ENCODE peak calls at places on chromosomes 12 and 14, in five cellular contexts. M is cardiac muscle cell, U is tibial nerve, K is ovary, Y is neuronal stem cell. D is an unnamed sample.

GRCh38 chr14:36438883-36439282 is 81.1 kb downstream of the NKX2-1 start:
- DNase-seq in K (no peak), Y (no peak), U (no peak), M (no peak), D (no peak)

GRCh38 chr14:86481105-86481504 is 951.2 kb downstream of the FLRT2 start:
- DNase-seq in Y (no peak), M (peak; percentile 33), K (no peak), U (no peak), D (no peak)

GRCh38 chr12:93591137-93591868 is 18.8 kb downstream of the SOCS2 start:
- DNase-seq in Y (no peak), K (peak; percentile 41), U (peak; percentile 54), M (peak; percentile 85), D (no peak)

GRCh38 chr14:95993768-95994592 is 45.2 kb upstream of the C14orf132 start:
- DNase-seq in K (peak; percentile 11), U (no peak), Y (peak; percentile 73), M (peak; percentile 67), D (peak; percentile 12)

GRCh38 chr12:116687888-116688287 is 50.0 kb downstream of the SPRING1 start:
- DNase-seq in U (no peak), Y (no peak), M (peak; percentile 26), K (no peak), D (no peak)

GRCh38 chr14:72715910-72716268 is 178.0 kb downstream of the DPF3 start:
- DNase-seq in Y (no peak), U (no peak), K (peak; percentile 50), M (no peak), D (no peak)

GRCh38 chr14:102953100-102953499 is 30.6 kb downstream of the AMN start:
- DNase-seq in K (no peak), U (no peak), Y (no peak), M (no peak), D (no peak)

GRCh38 chr12:4288296-4289019 is 14.9 kb downstream of the CCND2 start:
- DNase-seq in U (no peak), M (no peak), K (no peak), Y (no peak), D (no peak)

GRCh38 chr12:46604684-46605083 is 221.1 kb downstream of the SLC38A4 start:
- DNase-seq in K (no peak), U (no peak), Y (no peak), M (no peak), D (no peak)

GRCh38 chr12:108565976-108566375 is 3.6 kb downstream of the ISCU start:
- DNase-seq in M (peak; percentile 76), U (no peak), K (peak; percentile 35), Y (no peak), D (peak; percentile 66)

GRCh38 chr12:122839907-122840554 is 4.8 kb downstream of the HIP1R start:
- DNase-seq in Y (no peak), U (no peak), M (no peak), K (no peak), D (no peak)

GRCh38 chr12:92573104-92573503 is 129.7 kb upstream of the PLEKHG7 start:
- DNase-seq in M (no peak), Y (no peak), U (no peak), K (no peak), D (no peak)

GRCh38 chr14:77290705-77291104 is 19.7 kb upstream of the NGB start:
- DNase-seq in M (no peak), Y (no peak), K (no peak), U (no peak), D (no peak)

GRCh38 chr12:14514154-14514842 is 53.4 kb downstream of the PLBD1 start:
- DNase-seq in Y (no peak), U (no peak), M (peak; percentile 62), K (no peak), D (no peak)

GRCh38 chr12:15231493-15231892 is 10.3 kb upstream of the RERG start:
- DNase-seq in M (no peak), K (no peak), U (no peak), Y (no peak), D (no peak)

GRCh38 chr12:22858849-22859569 is 234.0 kb downstream of the ETNK1 start:
- DNase-seq in M (peak; percentile 58), Y (no peak), K (no peak), U (no peak), D (no peak)

GRCh38 chr12:79737875-79738718 is 47.3 kb upstream of the PAWR start:
- DNase-seq in Y (peak; percentile 50), U (peak; percentile 48), M (peak; percentile 76), K (no peak), D (peak; percentile 27)

GRCh38 chr12:72872488-72872887 is 600.3 kb downstream of the TRHDE start:
- DNase-seq in M (no peak), K (no peak), U (no peak), Y (no peak), D (no peak)

GRCh38 chr12:3863756-3864155 is 9.4 kb downstream of the PARP11 start:
- DNase-seq in Y (no peak), M (no peak), K (no peak), U (no peak), D (no peak)

GRCh38 chr12:121781751-121782615 is 11.5 kb downstream of the RHOF start:
- DNase-seq in M (no peak), U (no peak), K (no peak), Y (no peak), D (no peak)

GRCh38 chr14:103400537-103400936 is 15.3 kb downstream of the MARK3 start:
- DNase-seq in M (no peak), U (no peak), Y (no peak), K (no peak), D (no peak)

GRCh38 chr14:63726499-63726898 is 1.4 kb downstream of the SGPP1 start:
- DNase-seq in Y (no peak), K (no peak), M (no peak), U (no peak), D (no peak)

GRCh38 chr12:87491089-87491488 is 538.1 kb downstream of the C12orf50 start:
- DNase-seq in Y (no peak), U (no peak), K (no peak), M (no peak), D (no peak)

GRCh38 chr14:78840898-78841297 is 670.7 kb downstream of the NRXN3 start:
- DNase-seq in M (no peak), Y (no peak), K (no peak), U (no peak), D (no peak)

GRCh38 chr14:34361504-34362011 is 100.5 kb downstream of the SPTSSA start:
- DNase-seq in M (peak; percentile 64), K (peak; percentile 11), Y (no peak), U (no peak), D (no peak)

GRCh38 chr12:102096855-102097254 is 23.1 kb downstream of the NUP37 start:
- DNase-seq in K (no peak), M (no peak), U (no peak), Y (no peak), D (no peak)

GRCh38 chr14:102192840-102193502 is 53.3 kb downstream of the WDR20 start:
- DNase-seq in K (no peak), M (no peak), Y (no peak), U (no peak), D (no peak)

GRCh38 chr12:101356794-101357193 is 50.8 kb downstream of the ARL1 start:
- DNase-seq in Y (no peak), M (no peak), U (no peak), K (no peak), D (no peak)

GRCh38 chr12:53159195-53159834 is 21.2 kb upstream of the ZNF740 start:
- DNase-seq in M (peak; percentile 86), Y (peak; percentile 74), U (peak; percentile 96), K (peak; percentile 67), D (peak; percentile 89)

GRCh38 chr12:46153267-46153872 is 115.5 kb downstream of the SLC38A1 start:
- DNase-seq in U (no peak), M (peak; percentile 62), Y (no peak), K (no peak), D (no peak)

GRCh38 chr12:64998327-64999156 is 122.6 kb downstream of the WIF1 start:
- DNase-seq in Y (no peak), U (no peak), M (peak; percentile 5), K (no peak), D (no peak)

GRCh38 chr14:31968107-31968810 is 108.8 kb upstream of the ARHGAP5 start:
- DNase-seq in U (no peak), M (peak; percentile 37), K (no peak), Y (no peak), D (no peak)
- H3K4me1 ChIP-seq in U (peaks cover 49% of the 10 kb centered on the region), M (peaks cover 8% of the 10 kb centered on the region), K (peaks cover 17% of the 10 kb centered on the region), Y (no peaks in the 10 kb centered on the region), D (no peaks in the 10 kb centered on the region)

DNA sequence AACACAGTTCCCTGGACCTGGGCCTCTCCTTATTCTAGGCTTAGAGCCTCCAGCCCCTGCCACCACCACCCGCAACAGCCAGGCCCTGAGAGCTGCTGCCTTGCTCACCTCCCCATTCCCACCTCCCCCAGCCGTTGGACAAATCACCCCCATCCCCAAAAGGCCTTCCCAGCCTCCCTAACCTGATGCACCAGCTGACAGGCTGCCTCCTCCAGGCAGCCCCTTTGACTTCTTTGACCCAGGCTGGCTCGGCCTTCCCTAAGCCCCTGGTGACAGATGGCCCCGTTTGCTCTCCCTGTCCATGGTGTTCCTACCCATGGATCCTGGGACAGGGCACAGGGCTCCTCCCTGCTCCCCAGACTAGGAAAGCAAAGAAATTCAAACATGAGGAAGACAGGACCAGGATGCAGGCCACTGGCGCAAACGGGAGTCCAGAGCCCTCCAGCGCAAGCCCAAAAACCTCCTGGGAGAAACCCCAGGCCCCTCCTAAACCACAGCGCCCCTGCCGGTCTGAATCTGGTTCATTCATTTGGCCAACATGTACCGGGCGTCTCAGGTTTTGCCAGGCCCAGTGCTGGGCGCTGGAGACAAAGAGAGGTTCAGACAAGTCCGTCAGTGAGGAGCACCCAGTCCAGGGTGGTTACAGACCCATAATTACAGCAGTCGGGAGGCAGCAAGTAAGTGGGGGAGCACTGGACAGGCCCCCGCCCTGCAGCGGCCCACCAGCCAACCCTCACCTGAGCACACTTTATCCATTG is 2.4 kb downstream of the AKT1 start:
- DNase-seq in Y (no peak), M (no peak), K (no peak), U (no peak), D (no peak)
- H3K4me1 ChIP-seq in Y (peaks cover 39% of the 10 kb centered on the region), M (peaks cover 29% of the 10 kb centered on the region), K (peaks cover 22% of the 10 kb centered on the region), U (peaks cover 89% of the 10 kb centered on the region), D (peaks cover 51% of the 10 kb centered on the region)

GRCh38 chr12:31740618-31741017 is 11.8 kb upstream of the AMN1 start:
- DNase-seq in U (no peak), M (no peak), K (no peak), Y (no peak), D (no peak)
- H3K4me1 ChIP-seq in U (no peaks in the 10 kb centered on the region), M (no peaks in the 10 kb centered on the region), K (no peaks in the 10 kb centered on the region), Y (no peaks in the 10 kb centered on the region), D (no peaks in the 10 kb centered on the region)

DNA sequence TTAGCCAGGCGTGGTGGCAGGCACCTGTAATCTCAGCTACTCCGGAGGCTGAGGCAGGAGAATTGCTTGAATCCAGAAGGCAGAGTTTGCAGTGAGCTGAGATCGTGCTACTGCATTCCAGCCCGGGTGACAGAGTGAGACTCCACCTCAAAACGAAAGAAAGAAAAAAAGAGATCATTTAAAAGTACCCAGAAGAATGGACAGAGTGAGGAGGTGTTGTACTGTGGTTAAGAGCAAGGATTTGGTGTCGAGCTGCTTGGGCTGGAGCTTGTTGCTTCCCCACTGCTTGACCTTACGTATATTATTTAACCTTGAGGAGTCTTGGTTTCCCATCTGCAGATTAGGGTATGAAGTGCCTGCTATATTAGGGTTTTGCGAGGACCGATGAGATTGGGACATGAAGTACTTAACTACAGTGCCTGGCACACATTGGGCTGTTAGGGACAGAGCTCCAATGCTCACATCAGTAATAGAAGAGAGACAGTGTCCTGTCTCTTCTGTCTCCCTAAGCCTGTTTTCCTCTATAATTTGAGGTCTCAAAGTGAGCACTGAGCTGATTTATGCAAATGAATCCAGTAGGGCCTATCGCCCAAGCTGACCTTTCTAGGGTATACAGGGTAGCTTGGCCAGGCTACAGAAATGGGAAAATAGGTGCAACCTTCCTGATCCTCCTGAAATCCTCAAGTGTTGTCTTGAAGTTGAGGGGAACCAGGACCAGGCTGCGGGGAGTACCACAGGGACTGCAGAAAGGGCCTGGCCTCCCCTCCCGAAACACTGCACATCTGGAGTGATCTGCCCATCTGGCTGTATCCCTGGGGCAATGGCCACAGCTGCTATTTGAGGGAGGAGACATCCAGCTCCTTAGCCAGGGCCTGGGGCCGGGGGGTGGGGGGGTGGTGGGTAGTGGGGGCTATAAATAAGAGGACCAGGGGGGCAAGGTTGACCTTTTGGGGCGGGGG is 8.6 kb upstream of the HDAC7 start:
- DNase-seq in M (no peak), K (no peak), Y (no peak), U (no peak), D (no peak)
- H3K4me1 ChIP-seq in M (peaks cover 21% of the 10 kb centered on the region), K (peaks cover 17% of the 10 kb centered on the region), Y (peaks cover 13% of the 10 kb centered on the region), U (peaks cover 70% of the 10 kb centered on the region), D (peaks cover 13% of the 10 kb centered on the region)

D was measured in Panc1.